ENCODE peak calls at places on chromosome 12, in six cellular contexts. I is mesenchymal stem cell, L is GM23338, S is GM12878, X is fibroblast of lung, H is DND-41. O is an unnamed sample.

GRCh38 chr12:110262442-110263388 is 18.3 kb upstream of the ATP2A2 start:
- DNase-seq in I (peak; percentile 70), L (no peak), S (no peak), X (no peak), H (no peak), O (no peak)

GRCh38 chr12:3461391-3461790 is 29.6 kb upstream of the PRMT8 start:
- DNase-seq in I (no peak), L (no peak), S (no peak), X (no peak), H (no peak), O (no peak)

GRCh38 chr12:11875414-11875935 is 195.3 kb upstream of the BCL2L14 start:
- DNase-seq in I (peak; percentile 11), L (no peak), S (no peak), X (no peak), H (peak; percentile 26), O (no peak)

GRCh38 chr12:20494803-20495202 is 126.5 kb downstream of the PDE3A start:
- DNase-seq in I (peak; percentile 23), L (no peak), S (no peak), X (peak; percentile 34), H (no peak), O (no peak)

GRCh38 chr12:22658214-22658613 is 33.2 kb downstream of the ETNK1 start:
- DNase-seq in I (peak; percentile 52), L (no peak), S (no peak), X (peak; percentile 94), H (no peak), O (no peak)

GRCh38 chr12:71865166-71865713 is 25.7 kb downstream of the TBC1D15 start:
- DNase-seq in I (peak; percentile 89), L (no peak), S (no peak), X (peak; percentile 95), H (no peak), O (no peak)

GRCh38 chr12:115306380-115306779 is 622.4 kb upstream of the TBX3 start:
- DNase-seq in I (no peak), L (no peak), S (no peak), X (no peak), H (no peak), O (no peak)

GRCh38 chr12:64716839-64717455 is 42.3 kb downstream of the GNS start:
- DNase-seq in I (no peak), L (no peak), S (no peak), X (peak; percentile 56), H (no peak), O (no peak)

GRCh38 chr12:121933522-121934317 is 15.3 kb downstream of the CFAP251 start:
- DNase-seq in I (peak; percentile 77), L (peak; percentile 83), S (no peak), X (peak; percentile 60), H (no peak), O (peak; percentile 44)

GRCh38 chr12:110599334-110599733 is 14.6 kb upstream of the TCTN1 start:
- DNase-seq in I (no peak), L (no peak), S (no peak), X (no peak), H (no peak), O (no peak)

GRCh38 chr12:92108651-92109050 is 37.0 kb downstream of the BTG1 start:
- DNase-seq in I (peak; percentile 77), L (peak; percentile 59), S (no peak), X (peak; percentile 45), H (no peak), O (peak; percentile 59)

GRCh38 chr12:52366738-52367485 is at the start of gene KRT85:
- DNase-seq in I (no peak), L (peak; percentile 13), S (no peak), X (no peak), H (no peak), O (no peak)

GRCh38 chr12:131171029-131171428 is 217.3 kb downstream of the ADGRD1 start:
- DNase-seq in I (no peak), L (no peak), S (no peak), X (no peak), H (no peak), O (no peak)

GRCh38 chr12:57086951-57087688 is 1.8 kb upstream of the NAB2 start:
- DNase-seq in I (peak; percentile 93), L (peak; percentile 85), S (no peak), X (peak; percentile 90), H (peak; percentile 93), O (peak; percentile 89)

GRCh38 chr12:27534060-27534764 is 10.2 kb downstream of the PPFIBP1 start:
- DNase-seq in I (no peak), L (no peak), S (peak; percentile 86), X (peak; percentile 60), H (peak; percentile 69), O (no peak)

GRCh38 chr12:95658386-95658785 is 107.1 kb upstream of the USP44 start:
- DNase-seq in I (no peak), L (no peak), S (no peak), X (no peak), H (no peak), O (no peak)

GRCh38 chr12:72346331-72346944 is 74.3 kb downstream of the TRHDE start:
- DNase-seq in I (peak; percentile 77), L (peak; percentile 95), S (peak; percentile 13), X (peak; percentile 71), H (peak; percentile 56), O (peak; percentile 91)

GRCh38 chr12:98022961-98023360 is 492.4 kb upstream of the TMPO start:
- DNase-seq in I (no peak), L (no peak), S (no peak), X (no peak), H (no peak), O (no peak)

GRCh38 chr12:44774815-44775411 is 101.2 kb downstream of the NELL2 start:
- DNase-seq in I (peak; percentile 4), L (peak; percentile 81), S (no peak), X (no peak), H (peak; percentile 63), O (peak; percentile 68)

GRCh38 chr12:80598004-80598606 is 109.3 kb upstream of the MYF6 start:
- DNase-seq in I (peak; percentile 39), L (peak; percentile 59), S (no peak), X (peak; percentile 86), H (no peak), O (peak; percentile 41)

GRCh38 chr12:7269273-7269672 is 34.6 kb upstream of the ACSM4 start:
- DNase-seq in I (no peak), L (no peak), S (no peak), X (no peak), H (no peak), O (no peak)

GRCh38 chr12:13404111-13404628 is 207.6 kb downstream of the EMP1 start:
- DNase-seq in I (no peak), L (no peak), S (no peak), X (no peak), H (no peak), O (no peak)

GRCh38 chr12:50390284-50390683 is 6.1 kb downstream of the FAM186A start:
- DNase-seq in I (peak; percentile 73), L (no peak), S (no peak), X (peak; percentile 96), H (no peak), O (no peak)

DNA sequence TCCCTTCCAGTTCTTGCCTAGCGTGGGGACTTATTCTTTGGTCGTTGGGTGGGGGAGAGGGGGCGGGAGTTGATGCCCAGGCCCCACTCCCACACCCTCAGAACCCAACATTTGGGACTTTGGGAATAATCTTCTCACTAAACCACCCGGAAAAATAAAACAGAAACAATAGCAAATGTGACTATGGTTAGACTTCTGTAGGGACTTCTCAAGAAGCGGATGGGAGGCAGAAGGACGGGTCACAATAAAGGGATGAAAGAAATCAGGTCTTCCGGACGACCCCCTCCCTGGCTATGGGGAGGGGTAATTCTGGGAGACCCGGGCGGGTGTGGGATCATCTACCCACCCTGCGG is 28.5 kb upstream of the SMUG1 start:
- DNase-seq in I (no peak), L (no peak), S (no peak), X (no peak), H (no peak), O (no peak)
- H2AFZ ChIP-seq in I (peak overlapping the region; percentile 72), L (peak overlapping the region; percentile 92), S (peak overlapping the region; percentile 78), X (peak overlapping the region; percentile 72), H (peak overlapping the region; percentile 63), O (peak overlapping the region; percentile 92)

DNA sequence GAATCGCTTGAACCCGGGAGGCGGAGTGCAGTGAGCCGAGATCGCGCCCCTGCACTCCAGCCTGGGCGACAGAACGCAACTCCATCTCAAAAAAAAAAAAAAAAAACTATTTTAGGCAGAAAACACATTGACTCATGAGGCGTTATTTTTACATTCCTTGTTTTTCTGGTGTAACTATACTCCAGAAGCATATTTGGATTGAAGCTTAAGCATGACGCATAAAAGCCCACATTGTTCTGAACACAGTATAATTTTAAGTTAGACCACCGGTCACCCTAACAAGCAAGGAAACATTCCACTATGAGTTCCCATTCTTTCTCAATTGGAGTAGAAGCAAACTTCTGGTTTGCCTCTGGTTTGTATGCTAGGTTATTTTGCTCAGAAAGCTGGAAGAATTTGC is 173.0 kb downstream of the MYRFL start:
- DNase-seq in I (no peak), L (no peak), S (no peak), X (no peak), H (no peak), O (no peak)
- H2AFZ ChIP-seq in I (no peak overlapping the region), L (no peak overlapping the region), S (no peak overlapping the region), X (no peak overlapping the region), H (no peak overlapping the region), O (no peak overlapping the region)

GRCh38 chr12:67633708-67634107 is 14.8 kb upstream of the DYRK2 start:
- DNase-seq in I (no peak), L (no peak), S (no peak), X (no peak), H (no peak), O (no peak)

GRCh38 chr12:67633024-67633423 is 15.5 kb upstream of the DYRK2 start:
- DNase-seq in I (no peak), L (no peak), S (no peak), X (no peak), H (no peak), O (no peak)

GRCh38 chr12:67637718-67638117 is 10.8 kb upstream of the DYRK2 start:
- DNase-seq in I (no peak), L (no peak), S (no peak), X (no peak), H (no peak), O (no peak)

GRCh38 chr12:67632005-67632404 is 16.5 kb upstream of the DYRK2 start:
- DNase-seq in I (no peak), L (no peak), S (no peak), X (no peak), H (no peak), O (peak; percentile 28)

GRCh38 chr12:67634167-67634793 is 14.3 kb upstream of the DYRK2 start:
- DNase-seq in I (no peak), L (peak; percentile 17), S (no peak), X (no peak), H (no peak), O (no peak)
- H2AFZ ChIP-seq in I (no peak overlapping the region), L (peak overlapping the region; percentile 72), S (no peak overlapping the region), X (no peak overlapping the region), H (no peak overlapping the region), O (no peak overlapping the region)

DNA sequence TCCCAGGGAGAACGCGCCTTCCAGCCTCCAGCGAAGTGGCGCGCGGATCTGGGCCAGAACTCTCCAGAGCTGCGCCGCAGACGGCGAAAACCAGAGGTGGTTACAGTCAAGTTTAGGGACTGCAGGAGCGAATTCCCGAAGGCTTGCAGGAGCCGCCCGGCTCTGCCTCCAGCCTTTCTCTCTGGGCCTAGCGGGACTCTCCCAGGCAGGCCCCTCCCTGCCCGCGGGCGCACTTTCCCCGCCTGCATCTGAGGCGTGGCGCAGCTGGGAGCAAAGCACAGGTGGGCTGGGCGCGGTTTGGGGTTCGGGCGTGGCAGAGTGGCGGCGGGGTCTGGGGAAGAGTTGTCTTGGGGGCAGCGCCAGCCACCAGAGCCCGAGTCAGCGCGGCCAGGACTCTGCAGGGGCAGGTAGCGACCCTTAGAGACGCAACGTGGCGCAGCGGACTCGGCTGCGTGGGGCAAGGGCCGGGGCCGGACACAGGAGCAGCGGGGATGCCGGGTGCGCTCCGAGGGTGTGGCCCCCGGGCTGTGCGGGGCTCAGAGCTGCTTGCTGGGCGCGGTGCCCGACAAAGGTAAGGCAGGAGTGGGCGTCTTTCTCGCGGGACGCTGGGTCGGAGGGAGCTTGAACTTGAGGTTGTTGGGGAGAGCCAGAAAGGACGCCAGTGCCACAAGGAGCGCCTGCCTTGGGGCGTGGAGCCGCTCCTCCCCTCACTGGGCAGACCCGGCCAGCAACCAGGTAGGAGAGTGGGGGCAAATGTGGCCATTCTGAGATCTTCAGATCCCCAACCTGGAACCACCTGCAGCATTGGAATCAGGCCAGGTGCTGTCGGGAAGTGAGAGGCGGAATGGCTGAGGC is 1126.0 kb downstream of the AACS start:
- DNase-seq in I (no peak), L (peak; percentile 64), S (no peak), X (peak; percentile 21), H (no peak), O (peak; percentile 64)
- H2AFZ ChIP-seq in I (no peak overlapping the region), L (peak overlapping the region; percentile 91), S (no peak overlapping the region), X (no peak overlapping the region), H (no peak overlapping the region), O (peak overlapping the region; percentile 84)